ENCODE peak calls at places on chromosomes 12 and 14, in five cellular contexts. Y is NCI-H1105 treated with DMSO at 0.1 percent for 48 hours, E is kidney tubule cell, F is lung microvascular endothelial cell, D is coronary artery. H is an unnamed sample.

GRCh38 chr12:13817131-13817530 is 164.3 kb downstream of the GRIN2B start:
- DNase-seq in D (no peak), Y (no peak), F (no peak), E (peak), H (no peak)

GRCh38 chr14:30291216-30291615 is 267.7 kb upstream of the G2E3 start:
- DNase-seq in F (peak), E (peak), Y (no peak), D (no peak), H (no peak)

GRCh38 chr12:110269622-110270124 is 11.4 kb upstream of the ATP2A2 start:
- DNase-seq in E (peak), F (peak), D (no peak), Y (no peak), H (no peak)

GRCh38 chr12:100716949-100717732 is 77.4 kb upstream of the ANO4 start:
- DNase-seq in E (peak), Y (no peak), D (no peak), F (no peak), H (no peak)

GRCh38 chr12:32400866-32401265 is 1.5 kb downstream of the FGD4 start:
- DNase-seq in E (peak), F (no peak), D (no peak), Y (no peak), H (no peak)

GRCh38 chr12:121451931-121452330 is 52.0 kb downstream of the RNF34 start:
- DNase-seq in D (no peak), F (peak), Y (no peak), E (no peak), H (no peak)

GRCh38 chr14:100066984-100067383 is 1.8 kb downstream of the EVL start:
- DNase-seq in E (no peak), D (no peak), Y (no peak), F (no peak), H (no peak)

GRCh38 chr12:112514926-112515642 is 96.3 kb downstream of the PTPN11 start:
- DNase-seq in E (no peak), D (no peak), F (no peak), Y (no peak), H (no peak)

GRCh38 chr14:74217672-74218448 is 21.4 kb upstream of the VSX2 start:
- DNase-seq in D (no peak), Y (peak), E (peak), F (peak), H (no peak)

GRCh38 chr14:105168093-105168420 is 519 bp downstream of the JAG2 start:
- DNase-seq in E (no peak), D (no peak), Y (no peak), F (no peak), H (no peak)

GRCh38 chr14:23351681-23352505 is 794 bp downstream of the SLC22A17 start:
- DNase-seq in F (no peak), E (no peak), Y (peak), D (peak), H (no peak)